ENCODE peak calls at places on chromosomes 12 and 14, in eight cellular contexts. J, E, O, B, T, H, A and I are unnamed samples.

GRCh38 chr14:92945959-92946846 is 23.3 kb downstream of the CHGA start:
- DNase-seq in T (no peak), A (peak; percentile 47), H (peak; percentile 78), B (no peak), J (peak; percentile 74), O (peak; percentile 72), E (peak; percentile 21), I (no peak)

GRCh38 chr12:112005419-112006395 is 7.3 kb downstream of the TMEM116 start:
- DNase-seq in B (no peak), E (no peak), T (peak; percentile 88), O (no peak), J (peak; percentile 57), H (peak; percentile 63), A (no peak), I (no peak)

GRCh38 chr12:80593766-80594165 is 113.7 kb upstream of the MYF6 start:
- DNase-seq in H (no peak), E (no peak), A (no peak), T (peak; percentile 8), O (no peak), B (no peak), J (no peak), I (no peak)

GRCh38 chr12:107645630-107646333 is 39.8 kb upstream of the PWP1 start:
- DNase-seq in A (no peak), B (no peak), T (peak; percentile 88), J (peak; percentile 35), H (no peak), E (no peak), O (peak; percentile 57), I (no peak)

GRCh38 chr12:94263011-94263786 is 114.8 kb downstream of the PLXNC1 start:
- DNase-seq in E (no peak), A (no peak), B (no peak), T (peak; percentile 42), H (no peak), J (peak; percentile 29), O (no peak), I (peak; percentile 66)

GRCh38 chr14:103551338-103551762 is 11.1 kb downstream of the BAG5 start:
- DNase-seq in B (peak; percentile 90), O (peak; percentile 84), J (peak; percentile 81), H (peak; percentile 50), T (no peak), A (no peak), E (peak; percentile 90), I (no peak)

GRCh38 chr12:69873429-69873828 is 48.4 kb downstream of the MYRFL start:
- DNase-seq in E (no peak), A (no peak), J (no peak), T (no peak), H (no peak), B (no peak), O (no peak), I (no peak)

GRCh38 chr14:99513946-99514551 is 32.8 kb downstream of the CCNK start:
- DNase-seq in J (peak; percentile 24), A (peak; percentile 10), E (no peak), T (no peak), B (peak; percentile 73), H (no peak), O (peak; percentile 39), I (peak; percentile 15)

GRCh38 chr12:6735448-6736191 is 11.8 kb downstream of the COPS7A start:
- DNase-seq in J (peak; percentile 76), O (peak; percentile 83), A (peak; percentile 44), H (peak; percentile 77), T (peak; percentile 66), E (peak; percentile 72), B (no peak), I (peak; percentile 28)

GRCh38 chr12:111443586-111443985 is 37.9 kb downstream of the SH2B3 start:
- DNase-seq in H (no peak), O (no peak), B (peak; percentile 51), A (no peak), J (no peak), E (peak; percentile 45), T (no peak), I (no peak)

GRCh38 chr12:43880547-43880946 is 44.7 kb downstream of the TMEM117 start:
- DNase-seq in O (no peak), E (no peak), H (no peak), A (no peak), J (no peak), T (no peak), B (no peak), I (no peak)

GRCh38 chr12:19227880-19228210 is 98.3 kb downstream of the PLEKHA5 start:
- DNase-seq in B (no peak), J (no peak), T (no peak), E (no peak), H (no peak), O (no peak), A (no peak), I (no peak)

GRCh38 chr12:52788111-52788875 is 7.6 kb downstream of the KRT3 start:
- DNase-seq in B (no peak), A (no peak), J (no peak), H (no peak), O (no peak), E (no peak), T (no peak), I (no peak)

GRCh38 chr14:95518045-95518751 is 1.7 kb upstream of the SYNE3 start:
- DNase-seq in H (no peak), E (no peak), O (no peak), A (no peak), T (no peak), B (no peak), J (no peak), I (no peak)

GRCh38 chr14:35140718-35141581 is 18.6 kb downstream of the PRORP start:
- DNase-seq in T (peak; percentile 31), J (no peak), H (no peak), O (no peak), E (no peak), A (no peak), B (no peak), I (no peak)

GRCh38 chr12:49637401-49637800 is 14.0 kb downstream of the PRPF40B start:
- DNase-seq in E (no peak), H (no peak), T (peak; percentile 56), B (no peak), A (no peak), O (no peak), J (no peak), I (no peak)

GRCh38 chr12:13962699-13963098 is 18.7 kb downstream of the GRIN2B start:
- DNase-seq in E (no peak), O (no peak), J (no peak), B (no peak), T (peak; percentile 82), H (no peak), A (no peak), I (no peak)

GRCh38 chr14:92513204-92513965 is at the start of gene RIN3:
- DNase-seq in H (peak; percentile 80), J (peak; percentile 77), A (no peak), O (peak; percentile 72), E (no peak), T (peak; percentile 84), B (peak; percentile 89), I (peak; percentile 33)

GRCh38 chr12:2919249-2919648 is 28.6 kb downstream of the TULP3 start:
- DNase-seq in T (no peak), A (no peak), O (no peak), B (no peak), J (no peak), E (no peak), H (no peak), I (no peak)

DNA sequence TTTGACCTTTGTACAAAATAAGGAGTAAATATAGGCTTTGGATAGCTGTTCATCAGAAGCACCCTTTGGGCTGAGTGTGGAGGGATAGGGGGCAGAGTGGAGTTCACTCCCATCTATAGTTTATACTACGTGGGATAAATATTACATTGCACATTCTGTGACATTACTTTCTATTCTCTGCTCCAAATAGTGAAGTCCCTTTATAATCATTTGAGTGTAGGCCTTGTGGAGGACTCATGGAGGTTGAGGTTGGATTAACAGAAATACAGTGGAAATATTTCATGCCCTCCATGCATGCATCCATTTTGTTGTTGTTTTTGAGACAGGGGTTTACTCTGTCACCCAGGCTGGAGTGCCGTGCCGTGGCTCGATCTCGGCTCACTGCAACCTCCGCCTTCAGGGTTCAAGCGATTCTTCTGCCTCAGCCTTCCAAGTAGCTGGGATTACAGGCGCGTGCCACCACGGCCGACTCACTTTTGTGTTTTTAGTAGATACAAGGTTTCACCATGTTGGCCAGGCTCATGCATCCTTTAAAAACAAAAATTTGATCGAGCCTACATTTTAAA is 1.4 kb downstream of the CHPT1 start:
- DNase-seq in O (no peak), H (no peak), A (no peak), T (no peak), B (no peak), J (no peak), E (peak; percentile 22), I (no peak)
- H3K27ac ChIP-seq in O (peak overlapping the region; percentile 97), H (peak overlapping the region; percentile 89), A (peak overlapping the region; percentile 94), T (no peak overlapping the region), B (no peak overlapping the region), J (peak overlapping the region; percentile 92), E (peak overlapping the region; percentile 96), I (peak overlapping the region; percentile 64)

DNA sequence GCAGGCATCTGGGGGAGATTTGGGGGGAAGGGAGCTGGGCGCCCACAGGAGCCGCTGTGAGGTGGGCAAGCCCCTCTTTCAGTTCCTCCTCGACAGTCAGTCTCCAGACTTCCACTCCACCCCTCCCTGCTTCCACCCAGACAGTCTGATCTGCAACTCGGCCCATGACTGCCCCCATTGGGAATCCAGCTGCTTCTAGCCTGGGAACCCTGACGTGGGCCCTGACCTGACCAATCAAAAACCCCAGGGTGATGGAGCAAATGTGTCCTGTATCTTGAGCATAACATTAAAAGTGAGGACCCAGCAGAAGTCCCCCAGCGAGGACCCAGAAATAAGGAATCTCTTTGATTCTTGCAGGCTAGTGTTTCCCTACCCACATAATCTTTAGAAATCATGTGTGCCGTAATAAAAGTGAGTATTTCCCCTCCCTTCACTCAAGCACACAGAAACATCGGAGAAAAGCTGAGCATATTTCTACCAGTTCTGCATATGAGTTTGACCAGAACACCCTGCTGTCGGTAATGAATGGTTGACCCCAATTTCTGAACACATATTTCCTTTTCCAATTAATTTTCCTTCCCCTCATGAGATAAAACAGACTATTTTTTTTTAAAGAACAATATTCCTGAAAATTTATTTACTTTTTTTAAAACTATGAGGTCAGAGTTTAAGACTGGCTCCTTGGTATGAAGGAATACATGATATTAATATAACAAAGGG is 6.4 kb downstream of the SSH1 start:
- DNase-seq in O (peak; percentile 72), J (peak; percentile 85), A (no peak), H (peak; percentile 68), E (no peak), T (no peak), B (peak; percentile 86), I (no peak)
- H3K4me1 ChIP-seq in O (peaks cover 86% of the 10 kb centered on the region), J (peaks cover 89% of the 10 kb centered on the region), A (peaks cover 56% of the 10 kb centered on the region), H (peaks cover 88% of the 10 kb centered on the region), E (peaks cover 86% of the 10 kb centered on the region), T (peaks cover 5% of the 10 kb centered on the region), B (no peaks in the 10 kb centered on the region), I (peaks cover 3% of the 10 kb centered on the region)

GRCh38 chr12:54016478-54016964 is 7.7 kb downstream of the HOXC8 start:
- DNase-seq in T (no peak), O (peak; percentile 51), J (no peak), E (no peak), A (no peak), H (no peak), B (no peak), I (no peak)
- H3K27ac ChIP-seq in T (no peak overlapping the region), O (peak overlapping the region; percentile 99), J (no peak overlapping the region), E (peak overlapping the region; percentile 100), A (peak overlapping the region; percentile 96), H (no peak overlapping the region), B (no peak overlapping the region), I (no peak overlapping the region)

DNA sequence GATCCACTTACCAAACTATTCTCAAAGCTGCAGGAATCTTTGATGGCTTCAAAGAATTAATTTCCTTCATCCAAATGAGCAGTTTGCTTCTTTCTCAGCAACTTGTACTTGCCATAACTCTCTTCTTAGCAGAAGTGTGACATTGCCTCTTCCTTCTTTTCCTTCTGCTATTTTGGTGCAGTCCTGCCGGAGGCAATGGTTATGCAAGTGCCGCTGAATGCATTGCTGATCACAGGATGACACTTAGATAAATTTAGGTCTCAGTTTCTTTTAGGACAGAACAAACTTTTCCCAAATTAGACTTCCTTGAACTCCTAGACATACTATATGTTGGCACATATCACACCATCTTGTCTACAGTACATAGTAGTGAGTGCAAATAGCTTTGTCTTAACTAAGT is 9.3 kb downstream of the FAR2 start:
- DNase-seq in H (peak; percentile 54), B (no peak), E (no peak), T (no peak), A (no peak), J (peak; percentile 40), O (no peak), I (no peak)
- H3K4me1 ChIP-seq in H (peaks cover 33% of the 10 kb centered on the region), B (no peaks in the 10 kb centered on the region), E (no peaks in the 10 kb centered on the region), T (peaks cover 13% of the 10 kb centered on the region), A (no peaks in the 10 kb centered on the region), J (peaks cover 5% of the 10 kb centered on the region), O (no peaks in the 10 kb centered on the region), I (peaks cover 11% of the 10 kb centered on the region)